ENCODE peak calls at places on chromosome 11, in eight cellular contexts. One of them, this sample, is unnamed.

GRCh38 chr11:2586091-2586792 is 113.6 kb downstream of the KCNQ1OT1 start:
- DNase-seq in PC-9: no peak
- DNase-seq in tibial nerve: no peak
- DNase-seq in naive thymus-derived CD4-positive, alpha-beta T cell: peak; percentile 4
- DNase-seq in SK-N-SH: peak; percentile 19
- DNase-seq in CD8-positive, alpha-beta T cell: peak; percentile 6
- DNase-seq in GM23338: no peak
- DNase-seq in brain microvascular endothelial cell: no peak
- DNase-seq in this sample: no peak

GRCh38 chr11:1138053-1138452 is 19.7 kb upstream of the MUC5AC start:
- DNase-seq in PC-9: no peak
- DNase-seq in tibial nerve: no peak
- DNase-seq in naive thymus-derived CD4-positive, alpha-beta T cell: no peak
- DNase-seq in SK-N-SH: no peak
- DNase-seq in CD8-positive, alpha-beta T cell: no peak
- DNase-seq in GM23338: no peak
- DNase-seq in brain microvascular endothelial cell: peak; percentile 41
- DNase-seq in this sample: no peak

GRCh38 chr11:44618561-44619425 is 53.3 kb downstream of the CD82 start:
- DNase-seq in PC-9: no peak
- DNase-seq in tibial nerve: no peak
- DNase-seq in naive thymus-derived CD4-positive, alpha-beta T cell: peak; percentile 4
- DNase-seq in SK-N-SH: no peak
- DNase-seq in CD8-positive, alpha-beta T cell: no peak
- DNase-seq in GM23338: no peak
- DNase-seq in brain microvascular endothelial cell: no peak
- DNase-seq in this sample: no peak

GRCh38 chr11:45754261-45754709 is 50.7 kb upstream of the SLC35C1 start:
- DNase-seq in PC-9: no peak
- DNase-seq in tibial nerve: no peak
- DNase-seq in naive thymus-derived CD4-positive, alpha-beta T cell: no peak
- DNase-seq in SK-N-SH: peak; percentile 39
- DNase-seq in CD8-positive, alpha-beta T cell: no peak
- DNase-seq in GM23338: peak; percentile 11
- DNase-seq in brain microvascular endothelial cell: peak; percentile 48
- DNase-seq in this sample: no peak

GRCh38 chr11:114909866-114910265 is 231.5 kb downstream of the NXPE2 start:
- DNase-seq in PC-9: no peak
- DNase-seq in tibial nerve: no peak
- DNase-seq in naive thymus-derived CD4-positive, alpha-beta T cell: no peak
- DNase-seq in SK-N-SH: no peak
- DNase-seq in CD8-positive, alpha-beta T cell: no peak
- DNase-seq in GM23338: peak; percentile 57
- DNase-seq in brain microvascular endothelial cell: no peak
- DNase-seq in this sample: no peak

GRCh38 chr11:67117667-67118058 is 1.4 kb upstream of the KDM2A start:
- DNase-seq in PC-9: no peak
- DNase-seq in tibial nerve: no peak
- DNase-seq in naive thymus-derived CD4-positive, alpha-beta T cell: no peak
- DNase-seq in SK-N-SH: no peak
- DNase-seq in CD8-positive, alpha-beta T cell: peak; percentile 40
- DNase-seq in GM23338: peak; percentile 69
- DNase-seq in brain microvascular endothelial cell: no peak
- DNase-seq in this sample: no peak

GRCh38 chr11:1077033-1077416 is 2.4 kb downstream of the MUC2 start:
- DNase-seq in PC-9: no peak
- DNase-seq in tibial nerve: no peak
- DNase-seq in naive thymus-derived CD4-positive, alpha-beta T cell: no peak
- DNase-seq in SK-N-SH: no peak
- DNase-seq in CD8-positive, alpha-beta T cell: no peak
- DNase-seq in GM23338: no peak
- DNase-seq in brain microvascular endothelial cell: no peak
- DNase-seq in this sample: no peak

GRCh38 chr11:5620606-5621521 is 3.9 kb upstream of the TRIM34 start:
- DNase-seq in PC-9: peak; percentile 91
- DNase-seq in tibial nerve: no peak
- DNase-seq in naive thymus-derived CD4-positive, alpha-beta T cell: no peak
- DNase-seq in SK-N-SH: no peak
- DNase-seq in CD8-positive, alpha-beta T cell: no peak
- DNase-seq in GM23338: no peak
- DNase-seq in brain microvascular endothelial cell: peak; percentile 90
- DNase-seq in this sample: peak; percentile 74

GRCh38 chr11:75867778-75868374 is 52.9 kb downstream of the UVRAG start:
- DNase-seq in PC-9: peak; percentile 52
- DNase-seq in tibial nerve: peak; percentile 87
- DNase-seq in naive thymus-derived CD4-positive, alpha-beta T cell: no peak
- DNase-seq in SK-N-SH: peak; percentile 59
- DNase-seq in CD8-positive, alpha-beta T cell: peak; percentile 47
- DNase-seq in GM23338: peak; percentile 77
- DNase-seq in brain microvascular endothelial cell: peak; percentile 29
- DNase-seq in this sample: peak; percentile 65

GRCh38 chr11:94775576-94776327 is 7.6 kb downstream of the AMOTL1 start:
- DNase-seq in PC-9: no peak
- DNase-seq in tibial nerve: no peak
- DNase-seq in naive thymus-derived CD4-positive, alpha-beta T cell: no peak
- DNase-seq in SK-N-SH: no peak
- DNase-seq in CD8-positive, alpha-beta T cell: no peak
- DNase-seq in GM23338: no peak
- DNase-seq in brain microvascular endothelial cell: no peak
- DNase-seq in this sample: no peak

GRCh38 chr11:46348986-46349401 is 1.7 kb downstream of the DGKZ start:
- DNase-seq in PC-9: no peak
- DNase-seq in tibial nerve: no peak
- DNase-seq in naive thymus-derived CD4-positive, alpha-beta T cell: no peak
- DNase-seq in SK-N-SH: no peak
- DNase-seq in CD8-positive, alpha-beta T cell: peak; percentile 76
- DNase-seq in GM23338: no peak
- DNase-seq in brain microvascular endothelial cell: no peak
- DNase-seq in this sample: no peak

GRCh38 chr11:60378359-60378758 is at the start of gene MS4A7:
- DNase-seq in PC-9: no peak
- DNase-seq in tibial nerve: peak; percentile 20
- DNase-seq in naive thymus-derived CD4-positive, alpha-beta T cell: no peak
- DNase-seq in SK-N-SH: no peak
- DNase-seq in CD8-positive, alpha-beta T cell: no peak
- DNase-seq in GM23338: no peak
- DNase-seq in brain microvascular endothelial cell: no peak
- DNase-seq in this sample: no peak

GRCh38 chr11:17171916-17172315 is 35.9 kb downstream of the PIK3C2A start:
- DNase-seq in PC-9: no peak
- DNase-seq in tibial nerve: no peak
- DNase-seq in naive thymus-derived CD4-positive, alpha-beta T cell: no peak
- DNase-seq in SK-N-SH: no peak
- DNase-seq in CD8-positive, alpha-beta T cell: no peak
- DNase-seq in GM23338: no peak
- DNase-seq in brain microvascular endothelial cell: no peak
- DNase-seq in this sample: no peak

GRCh38 chr11:8834379-8834778 is 76.6 kb upstream of the AKIP1 start:
- DNase-seq in PC-9: no peak
- DNase-seq in tibial nerve: no peak
- DNase-seq in naive thymus-derived CD4-positive, alpha-beta T cell: no peak
- DNase-seq in SK-N-SH: no peak
- DNase-seq in CD8-positive, alpha-beta T cell: no peak
- DNase-seq in GM23338: peak; percentile 48
- DNase-seq in brain microvascular endothelial cell: no peak
- DNase-seq in this sample: no peak

GRCh38 chr11:21426931-21427330 is 757.5 kb downstream of the NELL1 start:
- DNase-seq in PC-9: no peak
- DNase-seq in tibial nerve: no peak
- DNase-seq in naive thymus-derived CD4-positive, alpha-beta T cell: no peak
- DNase-seq in SK-N-SH: no peak
- DNase-seq in CD8-positive, alpha-beta T cell: no peak
- DNase-seq in GM23338: no peak
- DNase-seq in brain microvascular endothelial cell: no peak
- DNase-seq in this sample: no peak
- H3K36me3 ChIP-seq in PC-9: no peaks in the 10 kb centered on the region
- H3K36me3 ChIP-seq in tibial nerve: no peaks in the 10 kb centered on the region
- H3K36me3 ChIP-seq in naive thymus-derived CD4-positive, alpha-beta T cell: no peaks in the 10 kb centered on the region
- H3K36me3 ChIP-seq in SK-N-SH: no peaks in the 10 kb centered on the region
- H3K36me3 ChIP-seq in CD8-positive, alpha-beta T cell: no peaks in the 10 kb centered on the region
- H3K36me3 ChIP-seq in GM23338: no peaks in the 10 kb centered on the region
- H3K36me3 ChIP-seq in brain microvascular endothelial cell: no peaks in the 10 kb centered on the region
- H3K36me3 ChIP-seq in this sample: no peaks in the 10 kb centered on the region

GRCh38 chr11:70418130-70418529 is 19.8 kb downstream of the CTTN start:
- DNase-seq in PC-9: no peak
- DNase-seq in tibial nerve: no peak
- DNase-seq in naive thymus-derived CD4-positive, alpha-beta T cell: no peak
- DNase-seq in SK-N-SH: no peak
- DNase-seq in CD8-positive, alpha-beta T cell: no peak
- DNase-seq in GM23338: no peak
- DNase-seq in brain microvascular endothelial cell: no peak
- DNase-seq in this sample: no peak

GRCh38 chr11:70414341-70415100 is 16.2 kb downstream of the CTTN start:
- DNase-seq in PC-9: no peak
- DNase-seq in tibial nerve: no peak
- DNase-seq in naive thymus-derived CD4-positive, alpha-beta T cell: no peak
- DNase-seq in SK-N-SH: no peak
- DNase-seq in CD8-positive, alpha-beta T cell: no peak
- DNase-seq in GM23338: no peak
- DNase-seq in brain microvascular endothelial cell: no peak
- DNase-seq in this sample: no peak

GRCh38 chr11:70416881-70417280 is 18.6 kb downstream of the CTTN start:
- DNase-seq in PC-9: no peak
- DNase-seq in tibial nerve: no peak
- DNase-seq in naive thymus-derived CD4-positive, alpha-beta T cell: no peak
- DNase-seq in SK-N-SH: no peak
- DNase-seq in CD8-positive, alpha-beta T cell: no peak
- DNase-seq in GM23338: no peak
- DNase-seq in brain microvascular endothelial cell: no peak
- DNase-seq in this sample: no peak

GRCh38 chr11:70415176-70415575 is 16.8 kb downstream of the CTTN start:
- DNase-seq in PC-9: no peak
- DNase-seq in tibial nerve: peak; percentile 12
- DNase-seq in naive thymus-derived CD4-positive, alpha-beta T cell: no peak
- DNase-seq in SK-N-SH: no peak
- DNase-seq in CD8-positive, alpha-beta T cell: no peak
- DNase-seq in GM23338: no peak
- DNase-seq in brain microvascular endothelial cell: peak; percentile 90
- DNase-seq in this sample: no peak

DNA sequence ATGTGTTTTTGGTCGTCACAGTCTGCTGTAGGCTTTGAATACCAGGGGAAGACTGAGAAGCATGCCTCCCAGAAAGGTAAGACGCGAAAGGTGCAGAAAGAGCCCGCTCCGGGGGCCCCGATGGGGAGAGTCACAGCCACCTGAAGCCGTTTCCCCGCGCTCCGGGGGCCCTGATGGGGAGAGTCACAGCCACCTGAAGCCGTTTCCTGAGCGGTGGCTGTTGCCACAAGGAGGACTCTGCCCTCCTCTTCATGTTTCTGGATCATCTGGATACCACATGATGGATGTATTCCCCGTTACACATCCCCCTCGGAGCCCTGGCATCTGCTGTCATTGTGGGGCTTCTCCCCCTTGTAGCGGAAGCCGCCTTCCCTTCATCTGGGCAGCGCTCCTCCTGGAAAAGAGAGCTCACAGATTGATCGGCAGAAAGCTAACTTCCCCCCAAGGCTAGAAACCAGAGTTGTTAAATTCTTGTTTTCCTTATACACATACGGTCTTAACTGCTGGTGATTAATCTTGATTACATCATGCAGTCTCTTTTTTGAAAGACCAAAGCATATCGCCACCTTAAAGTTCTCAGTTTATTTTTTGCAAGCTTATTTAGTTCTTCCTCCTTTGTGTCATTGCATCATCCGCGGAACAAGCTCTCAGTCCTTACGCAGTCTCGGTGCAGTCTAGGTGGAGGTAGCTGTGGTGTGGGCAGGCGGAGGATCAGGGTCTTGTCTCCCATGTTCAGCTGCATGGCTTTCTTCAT is 17.5 kb downstream of the CTTN start:
- DNase-seq in PC-9: no peak
- DNase-seq in tibial nerve: no peak
- DNase-seq in naive thymus-derived CD4-positive, alpha-beta T cell: no peak
- DNase-seq in SK-N-SH: no peak
- DNase-seq in CD8-positive, alpha-beta T cell: no peak
- DNase-seq in GM23338: no peak
- DNase-seq in brain microvascular endothelial cell: no peak
- DNase-seq in this sample: no peak
- H3K36me3 ChIP-seq in PC-9: peaks cover 68% of the 10 kb centered on the region
- H3K36me3 ChIP-seq in tibial nerve: peaks cover 100% of the 10 kb centered on the region
- H3K36me3 ChIP-seq in naive thymus-derived CD4-positive, alpha-beta T cell: no peaks in the 10 kb centered on the region
- H3K36me3 ChIP-seq in SK-N-SH: peaks cover 84% of the 10 kb centered on the region
- H3K36me3 ChIP-seq in CD8-positive, alpha-beta T cell: no peaks in the 10 kb centered on the region
- H3K36me3 ChIP-seq in GM23338: peaks cover 69% of the 10 kb centered on the region
- H3K36me3 ChIP-seq in brain microvascular endothelial cell: peaks cover 88% of the 10 kb centered on the region
- H3K36me3 ChIP-seq in this sample: peaks cover 37% of the 10 kb centered on the region

GRCh38 chr11:65420506-65421203 is 1.9 kb upstream of the NEAT1 start:
- DNase-seq in PC-9: no peak
- DNase-seq in tibial nerve: no peak
- DNase-seq in naive thymus-derived CD4-positive, alpha-beta T cell: no peak
- DNase-seq in SK-N-SH: peak; percentile 22
- DNase-seq in CD8-positive, alpha-beta T cell: peak; percentile 29
- DNase-seq in GM23338: no peak
- DNase-seq in brain microvascular endothelial cell: no peak
- DNase-seq in this sample: no peak

GRCh38 chr11:65421204-65422103 is 1.1 kb upstream of the NEAT1 start:
- DNase-seq in PC-9: peak; percentile 95
- DNase-seq in tibial nerve: peak; percentile 99
- DNase-seq in naive thymus-derived CD4-positive, alpha-beta T cell: peak; percentile 65
- DNase-seq in SK-N-SH: peak; percentile 59
- DNase-seq in CD8-positive, alpha-beta T cell: peak; percentile 90
- DNase-seq in GM23338: peak; percentile 58
- DNase-seq in brain microvascular endothelial cell: peak; percentile 96
- DNase-seq in this sample: peak; percentile 98

GRCh38 chr11:65423516-65424199 is 1.1 kb downstream of the NEAT1 start:
- DNase-seq in PC-9: no peak
- DNase-seq in tibial nerve: peak; percentile 29
- DNase-seq in naive thymus-derived CD4-positive, alpha-beta T cell: no peak
- DNase-seq in SK-N-SH: peak; percentile 10
- DNase-seq in CD8-positive, alpha-beta T cell: peak; percentile 40
- DNase-seq in GM23338: no peak
- DNase-seq in brain microvascular endothelial cell: no peak
- DNase-seq in this sample: no peak

GRCh38 chr11:65422633-65423515 is at the start of gene NEAT1:
- DNase-seq in PC-9: peak; percentile 70
- DNase-seq in tibial nerve: peak; percentile 99
- DNase-seq in naive thymus-derived CD4-positive, alpha-beta T cell: peak; percentile 86
- DNase-seq in SK-N-SH: peak; percentile 85
- DNase-seq in CD8-positive, alpha-beta T cell: peak; percentile 93
- DNase-seq in GM23338: peak; percentile 90
- DNase-seq in brain microvascular endothelial cell: peak; percentile 89
- DNase-seq in this sample: peak; percentile 92

GRCh38 chr11:65422104-65422632 is 430 bp upstream of the NEAT1 start:
- DNase-seq in PC-9: peak; percentile 89
- DNase-seq in tibial nerve: peak; percentile 95
- DNase-seq in naive thymus-derived CD4-positive, alpha-beta T cell: peak; percentile 88
- DNase-seq in SK-N-SH: peak; percentile 89
- DNase-seq in CD8-positive, alpha-beta T cell: peak; percentile 93
- DNase-seq in GM23338: peak; percentile 97
- DNase-seq in brain microvascular endothelial cell: peak; percentile 94
- DNase-seq in this sample: peak; percentile 92
- H3K36me3 ChIP-seq in PC-9: peaks cover 42% of the 10 kb centered on the region
- H3K36me3 ChIP-seq in tibial nerve: peaks cover 39% of the 10 kb centered on the region
- H3K36me3 ChIP-seq in naive thymus-derived CD4-positive, alpha-beta T cell: no peaks in the 10 kb centered on the region
- H3K36me3 ChIP-seq in SK-N-SH: peaks cover 31% of the 10 kb centered on the region
- H3K36me3 ChIP-seq in CD8-positive, alpha-beta T cell: no peaks in the 10 kb centered on the region
- H3K36me3 ChIP-seq in GM23338: no peaks in the 10 kb centered on the region
- H3K36me3 ChIP-seq in brain microvascular endothelial cell: peaks cover 44% of the 10 kb centered on the region
- H3K36me3 ChIP-seq in this sample: no peaks in the 10 kb centered on the region

DNA sequence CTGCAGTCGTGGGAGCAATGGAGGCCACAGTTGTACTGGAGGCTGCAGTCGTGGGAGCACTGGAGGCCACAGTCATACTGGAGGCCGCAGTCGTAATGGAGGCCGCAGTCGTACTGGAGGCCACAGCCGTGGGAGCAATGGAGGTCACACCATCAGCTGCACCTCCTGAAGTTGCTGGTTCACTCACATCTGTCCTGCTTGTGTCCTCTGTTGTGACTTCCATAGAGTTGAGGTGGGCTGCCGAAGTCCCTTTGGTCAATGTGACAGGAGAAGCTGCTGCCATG is 9.3 kb downstream of the C11orf24 start:
- DNase-seq in PC-9: no peak
- DNase-seq in tibial nerve: peak; percentile 1
- DNase-seq in naive thymus-derived CD4-positive, alpha-beta T cell: no peak
- DNase-seq in SK-N-SH: no peak
- DNase-seq in CD8-positive, alpha-beta T cell: no peak
- DNase-seq in GM23338: no peak
- DNase-seq in brain microvascular endothelial cell: no peak
- DNase-seq in this sample: no peak
- H3K36me3 ChIP-seq in PC-9: no peaks in the 10 kb centered on the region
- H3K36me3 ChIP-seq in tibial nerve: peaks cover 69% of the 10 kb centered on the region
- H3K36me3 ChIP-seq in naive thymus-derived CD4-positive, alpha-beta T cell: no peaks in the 10 kb centered on the region
- H3K36me3 ChIP-seq in SK-N-SH: peaks cover 54% of the 10 kb centered on the region
- H3K36me3 ChIP-seq in CD8-positive, alpha-beta T cell: peaks cover 5% of the 10 kb centered on the region
- H3K36me3 ChIP-seq in GM23338: peaks cover 9% of the 10 kb centered on the region
- H3K36me3 ChIP-seq in brain microvascular endothelial cell: peaks cover 59% of the 10 kb centered on the region
- H3K36me3 ChIP-seq in this sample: no peaks in the 10 kb centered on the region